ENCODE peak calls at places on chromosome 9, in seven cellular contexts. C is H54, A is IMR-90, F is NCI-H1092 treated with DMSO at 0.1 percent for 48 hours, J is NCI-H82, Z is activated gamma-delta T cell treated with Interleukin-2 at 50 U/mL for 16 hours, V is HFFc6. P is an unnamed sample.

GRCh38 chr9:98708933-98709911 is at the start of gene GABBR2:
- DNase-seq in C (no peak), A (peak), F (peak), J (peak), Z (no peak), V (no peak), P (no peak)

GRCh38 chr9:96206156-96206751 is 95.7 kb downstream of the HSD17B3 start:
- DNase-seq in C (no peak), A (no peak), F (no peak), J (no peak), Z (no peak), V (no peak), P (no peak)

GRCh38 chr9:16689352-16689938 is 181.0 kb downstream of the BNC2 start:
- DNase-seq in C (no peak), A (peak), F (peak), J (no peak), Z (no peak), V (no peak), P (no peak)

GRCh38 chr9:37390759-37391158 is 31.7 kb upstream of the GRHPR start:
- DNase-seq in C (no peak), A (no peak), F (no peak), J (peak), Z (peak), V (no peak), P (peak)

GRCh38 chr9:91289244-91289643 is 72.5 kb downstream of the AUH start:
- DNase-seq in C (no peak), A (no peak), F (no peak), J (no peak), Z (no peak), V (no peak), P (no peak)

GRCh38 chr9:90925581-90926257 is 124.1 kb downstream of the SYK start:
- DNase-seq in C (no peak), A (peak), F (no peak), J (no peak), Z (no peak), V (peak), P (no peak)

GRCh38 chr9:126626117-126627022 is 12.6 kb downstream of the LMX1B start:
- DNase-seq in C (no peak), A (no peak), F (no peak), J (no peak), Z (no peak), V (no peak), P (no peak)

GRCh38 chr9:89372230-89372816 is 54.0 kb downstream of the SECISBP2 start:
- DNase-seq in C (peak), A (no peak), F (no peak), J (peak), Z (peak), V (no peak), P (peak)

GRCh38 chr9:84811072-84811725 is 141.7 kb downstream of the NTRK2 start:
- DNase-seq in C (no peak), A (no peak), F (no peak), J (no peak), Z (no peak), V (no peak), P (no peak)

GRCh38 chr9:92715488-92716231 is 45.7 kb upstream of the IPPK start:
- DNase-seq in C (no peak), A (no peak), F (no peak), J (peak), Z (no peak), V (no peak), P (no peak)

GRCh38 chr9:124248066-124248465 is 9.7 kb upstream of the NEK6 start:
- DNase-seq in C (peak), A (no peak), F (no peak), J (no peak), Z (no peak), V (no peak), P (no peak)

GRCh38 chr9:15250013-15250412 is 57.0 kb downstream of the TTC39B start:
- DNase-seq in C (no peak), A (no peak), F (no peak), J (peak), Z (no peak), V (no peak), P (no peak)